ENCODE peak calls at places on chromosome 11, in five cellular contexts. L is K562, Q is IMR-90, Y is GM12878, S is SK-N-SH. N is an unnamed sample.

GRCh38 chr11:70128435-70128906 is 50.4 kb downstream of the ANO1 start:
- DNase-seq in L (no peak), Q (no peak), Y (no peak), S (no peak), N (peak; percentile 14)

GRCh38 chr11:74669311-74670160 is 61.7 kb downstream of the CHRDL2 start:
- DNase-seq in L (no peak), Q (no peak), Y (no peak), S (no peak), N (no peak)

GRCh38 chr11:28058333-28058732 is 49.6 kb downstream of the KIF18A start:
- DNase-seq in L (no peak), Q (peak; percentile 51), Y (no peak), S (no peak), N (peak; percentile 1)

GRCh38 chr11:18618341-18619025 is 15.7 kb downstream of the SPTY2D1 start:
- DNase-seq in L (no peak), Q (peak; percentile 73), Y (no peak), S (no peak), N (no peak)

GRCh38 chr11:46631676-46632075 is 14.3 kb downstream of the ATG13 start:
- DNase-seq in L (no peak), Q (no peak), Y (no peak), S (no peak), N (no peak)

GRCh38 chr11:2824851-2825250 is 60.7 kb downstream of the CDKN1C start:
- DNase-seq in L (no peak), Q (no peak), Y (no peak), S (no peak), N (no peak)

GRCh38 chr11:8809185-8809584 is 101.8 kb upstream of the AKIP1 start:
- DNase-seq in L (no peak), Q (no peak), Y (no peak), S (no peak), N (no peak)

GRCh38 chr11:14075679-14076078 is 113.2 kb downstream of the SPON1 start:
- DNase-seq in L (no peak), Q (no peak), Y (no peak), S (no peak), N (no peak)

GRCh38 chr11:89405629-89406028 is 85.5 kb downstream of the NOX4 start:
- DNase-seq in L (no peak), Q (no peak), Y (no peak), S (no peak), N (no peak)

GRCh38 chr11:46776878-46777277 is 57.9 kb downstream of the F2 start:
- DNase-seq in L (no peak), Q (no peak), Y (no peak), S (no peak), N (no peak)

GRCh38 chr11:76962583-76963416 is 71.4 kb upstream of the B3GNT6 start:
- DNase-seq in L (no peak), Q (no peak), Y (peak; percentile 11), S (no peak), N (peak; percentile 95)

GRCh38 chr11:59822989-59823566 is 12.5 kb upstream of the MRPL16 start:
- DNase-seq in L (peak; percentile 86), Q (peak; percentile 53), Y (no peak), S (peak; percentile 53), N (peak; percentile 63)

GRCh38 chr11:35146074-35146521 is 7.1 kb downstream of the CD44 start:
- DNase-seq in L (no peak), Q (no peak), Y (peak; percentile 83), S (no peak), N (no peak)

GRCh38 chr11:59173964-59174663 is 2.2 kb downstream of the DTX4 start:
- DNase-seq in L (no peak), Q (peak; percentile 59), Y (no peak), S (no peak), N (peak; percentile 89)

GRCh38 chr11:66419825-66420224 is 1.0 kb upstream of the NPAS4 start:
- DNase-seq in L (no peak), Q (no peak), Y (no peak), S (peak; percentile 89), N (no peak)

GRCh38 chr11:130703489-130704190 is 212.6 kb downstream of the SNX19 start:
- DNase-seq in L (no peak), Q (no peak), Y (no peak), S (no peak), N (no peak)

GRCh38 chr11:1565173-1565903 is 6.7 kb downstream of the DUSP8 start:
- DNase-seq in L (no peak), Q (no peak), Y (no peak), S (no peak), N (no peak)

GRCh38 chr11:108135845-108136599 is 14.7 kb downstream of the ACAT1 start:
- DNase-seq in L (peak; percentile 27), Q (peak; percentile 10), Y (no peak), S (no peak), N (no peak)

GRCh38 chr11:108970221-108970991 is 305.5 kb downstream of the DDX10 start:
- DNase-seq in L (no peak), Q (no peak), Y (no peak), S (no peak), N (no peak)

GRCh38 chr11:10026514-10026913 is 267.5 kb downstream of the SBF2 start:
- DNase-seq in L (no peak), Q (peak; percentile 77), Y (no peak), S (no peak), N (no peak)

GRCh38 chr11:109048098-109048497 is 373.9 kb upstream of the C11orf87 start:
- DNase-seq in L (no peak), Q (peak; percentile 61), Y (no peak), S (no peak), N (no peak)

GRCh38 chr11:120199613-120200012 is 11.2 kb upstream of the OAF start:
- DNase-seq in L (no peak), Q (no peak), Y (no peak), S (no peak), N (no peak)

GRCh38 chr11:3808846-3809623 is 675 bp downstream of the PGAP2 start:
- DNase-seq in L (peak; percentile 85), Q (peak; percentile 41), Y (peak; percentile 41), S (peak; percentile 68), N (peak; percentile 74)

GRCh38 chr11:68040957-68041591 is 2.2 kb downstream of the TCIRG1 start:
- DNase-seq in L (no peak), Q (no peak), Y (no peak), S (peak; percentile 38), N (no peak)

GRCh38 chr11:68311155-68312116 is 955 bp upstream of the LRP5 start:
- DNase-seq in L (no peak), Q (no peak), Y (no peak), S (peak; percentile 30), N (no peak)

GRCh38 chr11:122900803-122901202 is 18.2 kb downstream of the JHY start:
- DNase-seq in L (no peak), Q (peak; percentile 28), Y (no peak), S (no peak), N (no peak)

GRCh38 chr11:4065601-4066377 is 28.8 kb upstream of the RRM1 start:
- DNase-seq in L (no peak), Q (no peak), Y (no peak), S (no peak), N (no peak)

GRCh38 chr11:818396-819128 is at the start of gene PNPLA2:
- DNase-seq in L (no peak), Q (no peak), Y (no peak), S (no peak), N (peak; percentile 74)

GRCh38 chr11:41246399-41246745 is 213.1 kb downstream of the LRRC4C start:
- DNase-seq in L (no peak), Q (no peak), Y (no peak), S (no peak), N (no peak)

GRCh38 chr11:43832536-43832935 is 48.1 kb upstream of the ALKBH3 start:
- DNase-seq in L (no peak), Q (no peak), Y (no peak), S (no peak), N (no peak)

GRCh38 chr11:108887436-108888238 is 222.8 kb downstream of the DDX10 start:
- DNase-seq in L (no peak), Q (no peak), Y (no peak), S (no peak), N (no peak)

GRCh38 chr11:12723410-12724297 is 49.4 kb downstream of the TEAD1 start:
- DNase-seq in L (no peak), Q (peak; percentile 45), Y (no peak), S (no peak), N (peak; percentile 73)

GRCh38 chr11:12725047-12725862 is 51.0 kb downstream of the TEAD1 start:
- DNase-seq in L (no peak), Q (no peak), Y (no peak), S (no peak), N (no peak)

GRCh38 chr11:12725863-12726666 is 51.8 kb downstream of the TEAD1 start:
- DNase-seq in L (peak; percentile 67), Q (peak; percentile 79), Y (no peak), S (no peak), N (no peak)

GRCh38 chr11:12721816-12722604 is 47.8 kb downstream of the TEAD1 start:
- DNase-seq in L (no peak), Q (no peak), Y (no peak), S (no peak), N (no peak)

DNA sequence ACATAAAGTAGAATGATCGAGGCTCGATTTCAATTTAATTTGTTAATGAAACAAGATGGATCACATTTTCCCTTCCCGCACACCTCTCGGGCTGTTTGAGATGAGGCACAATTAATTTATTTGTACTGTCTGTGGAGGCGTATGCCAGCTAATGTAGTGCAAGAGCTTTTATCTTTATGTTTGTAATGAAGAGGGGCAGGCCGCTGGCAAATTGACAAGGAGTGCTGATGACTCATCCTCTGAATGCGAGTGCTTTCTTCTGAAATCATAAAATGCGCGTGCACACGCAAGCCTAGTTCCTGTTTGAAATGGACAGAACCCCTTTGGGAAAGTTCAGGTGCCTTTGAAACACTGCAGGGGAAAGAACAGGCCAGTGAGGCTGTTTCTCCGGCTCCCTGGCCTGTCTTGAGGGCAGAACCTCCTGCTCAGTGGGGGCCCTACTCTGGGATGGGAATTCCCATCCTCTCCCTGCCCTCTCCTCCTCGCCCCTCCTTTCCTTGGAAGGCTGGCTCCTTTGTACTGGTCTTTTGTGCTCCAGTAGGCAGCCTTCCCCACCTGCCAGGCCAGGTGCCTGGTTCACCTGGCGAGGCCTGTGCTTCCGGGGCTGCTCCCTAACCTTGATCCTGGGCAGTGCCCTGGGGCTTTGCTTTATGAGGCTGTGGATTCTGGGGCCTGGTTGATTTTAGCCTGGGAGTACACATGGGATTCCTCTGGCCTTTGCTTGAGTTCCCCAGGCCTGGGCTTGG is 50.3 kb downstream of the TEAD1 start:
- DNase-seq in L (peak; percentile 92), Q (peak; percentile 95), Y (no peak), S (peak; percentile 48), N (peak; percentile 64)
- TF ChIP-seq MXI1 in L (no peak), Q (peak; percentile 25), Y (no peak), S (no peak), N (no peak)

GRCh38 chr11:115644846-115645245 is 140.6 kb upstream of the CADM1 start:
- DNase-seq in L (no peak), Q (peak; percentile 65), Y (no peak), S (no peak), N (no peak)
- TF ChIP-seq MXI1 in L (no peak), Q (no peak), Y (no peak), S (no peak), N (no peak)

GRCh38 chr11:72300268-72300667 is 56.3 kb upstream of the PHOX2A start:
- DNase-seq in L (no peak), Q (no peak), Y (no peak), S (no peak), N (no peak)
- TF ChIP-seq MXI1 in L (no peak), Q (no peak), Y (no peak), S (no peak), N (no peak)

DNA sequence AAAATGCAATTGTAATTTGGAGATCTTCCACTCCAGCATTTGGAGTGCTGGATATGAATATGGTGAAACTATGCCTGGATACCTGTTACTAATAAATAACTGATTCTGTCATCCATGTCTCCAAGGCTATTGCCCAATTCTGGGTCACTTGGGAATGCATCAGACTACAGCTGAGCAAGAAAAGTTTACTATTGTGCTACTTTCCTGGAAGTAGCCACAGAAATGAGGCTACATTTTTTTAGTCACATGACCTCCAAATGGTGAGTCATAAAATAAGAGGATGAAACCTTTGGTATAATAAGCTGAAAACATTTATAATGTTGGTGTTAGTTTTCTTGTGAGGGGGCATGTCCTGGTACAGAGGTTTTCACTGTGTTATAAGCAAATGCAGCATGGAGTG is 44.4 kb downstream of the DCDC1 start:
- DNase-seq in L (no peak), Q (peak; percentile 44), Y (no peak), S (no peak), N (no peak)
- TF ChIP-seq MXI1 in L (no peak), Q (no peak), Y (no peak), S (no peak), N (no peak)